ENCODE peak calls at places on chromosome 1, in six cellular contexts. B is HCT116, X is SK-N-SH, W is HepG2, F is GM12878, T is K562. U is an unnamed sample.

GRCh38 chr1:162721471-162721870 is 69.0 kb upstream of the HSD17B7 start:
- DNase-seq in B (no peak), W (no peak), X (no peak), T (no peak), F (no peak), U (no peak)

GRCh38 chr1:47696404-47696910 is 258.6 kb downstream of the FOXD2 start:
- DNase-seq in W (no peak), X (no peak), F (no peak), T (no peak), B (no peak), U (no peak)

GRCh38 chr1:107659961-107660360 is 305.0 kb downstream of the VAV3 start:
- DNase-seq in F (no peak), W (no peak), X (no peak), B (no peak), T (no peak), U (no peak)

GRCh38 chr1:94522304-94522703 is 19.3 kb downstream of the F3 start:
- DNase-seq in B (peak), F (no peak), W (no peak), T (peak), X (no peak), U (no peak)

GRCh38 chr1:173355281-173356031 is 121.7 kb upstream of the PRDX6 start:
- DNase-seq in W (no peak), F (peak), T (peak), X (no peak), B (no peak), U (no peak)

GRCh38 chr1:171740356-171740863 is 1.5 kb downstream of the VAMP4 start:
- DNase-seq in B (no peak), X (no peak), F (no peak), W (no peak), T (no peak), U (no peak)

GRCh38 chr1:161198206-161198876 is 513 bp downstream of the ADAMTS4 start:
- DNase-seq in B (no peak), T (peak), X (peak), W (peak), F (no peak), U (peak)

GRCh38 chr1:205667909-205668643 is 12.2 kb downstream of the SLC45A3 start:
- DNase-seq in B (no peak), X (no peak), T (no peak), W (no peak), F (no peak), U (no peak)

GRCh38 chr1:48917901-48918603 is 141.4 kb upstream of the BEND5 start:
- DNase-seq in W (peak), T (no peak), X (peak), F (no peak), B (no peak), U (no peak)

GRCh38 chr1:25642710-25643109 is 26.1 kb downstream of the MAN1C1 start:
- DNase-seq in F (peak), T (no peak), W (no peak), B (no peak), X (no peak), U (no peak)

GRCh38 chr1:155226910-155227260 is 18.4 kb downstream of the MTX1 start:
- DNase-seq in X (peak), F (no peak), T (peak), W (peak), B (no peak), U (no peak)

GRCh38 chr1:25103180-25103790 is 129.0 kb downstream of the SYF2 start:
- DNase-seq in B (no peak), F (no peak), X (peak), W (no peak), T (no peak), U (no peak)

GRCh38 chr1:192993426-192994085 is 65.6 kb downstream of the UCHL5 start:
- DNase-seq in W (no peak), B (no peak), X (no peak), F (no peak), T (no peak), U (no peak)

GRCh38 chr1:44103270-44104131 is 15.1 kb upstream of the KLF17 start:
- DNase-seq in W (peak), F (no peak), X (no peak), T (peak), B (peak), U (no peak)

GRCh38 chr1:243558556-243558955 is 291.5 kb downstream of the AKT3 start:
- DNase-seq in W (no peak), X (no peak), F (no peak), T (no peak), B (no peak), U (no peak)

GRCh38 chr1:110214454-110215404 is 4.6 kb downstream of the KCNC4 start:
- DNase-seq in F (no peak), T (no peak), X (peak), B (no peak), W (peak), U (no peak)

GRCh38 chr1:230977781-230978490 is 725 bp downstream of the TTC13 start:
- DNase-seq in X (no peak), F (no peak), W (peak), B (peak), T (peak), U (peak)

GRCh38 chr1:34441661-34442060 is 265.0 kb downstream of the C1orf94 start:
- DNase-seq in F (no peak), X (peak), B (no peak), T (no peak), W (no peak), U (no peak)

GRCh38 chr1:229003233-229004031 is 267.5 kb upstream of the RAB4A start:
- DNase-seq in T (no peak), F (no peak), X (no peak), B (no peak), W (peak), U (peak)

GRCh38 chr1:70840260-70840953 is 207.2 kb downstream of the PTGER3 start:
- DNase-seq in W (no peak), B (no peak), F (no peak), X (no peak), T (no peak), U (peak)

GRCh38 chr1:166080965-166081870 is 85.6 kb downstream of the FAM78B start:
- DNase-seq in W (no peak), F (no peak), X (no peak), B (no peak), T (no peak), U (no peak)

GRCh38 chr1:83761084-83761760 is 237.7 kb downstream of the TTLL7 start:
- DNase-seq in T (no peak), F (peak), X (no peak), W (no peak), B (no peak), U (no peak)

GRCh38 chr1:71783096-71783495 is 499.2 kb downstream of the NEGR1 start:
- DNase-seq in W (no peak), B (no peak), T (no peak), F (no peak), X (no peak), U (no peak)

GRCh38 chr1:30893776-30894507 is 14.6 kb downstream of the SDC3 start:
- DNase-seq in B (no peak), X (no peak), W (no peak), F (no peak), T (no peak), U (no peak)

GRCh38 chr1:23546897-23547596 is 12.3 kb downstream of the ID3 start:
- DNase-seq in F (no peak), T (no peak), W (no peak), B (no peak), X (no peak), U (no peak)

GRCh38 chr1:95582191-95582590 is 348.2 kb downstream of the RWDD3 start:
- DNase-seq in B (no peak), F (no peak), T (no peak), X (no peak), W (no peak), U (no peak)

GRCh38 chr1:156925154-156926010 is 5.0 kb downstream of the LRRC71 start:
- DNase-seq in B (no peak), F (no peak), X (no peak), T (no peak), W (no peak), U (no peak)

GRCh38 chr1:42117214-42117613 is 36.0 kb upstream of the GUCA2B start:
- DNase-seq in W (no peak), X (no peak), T (no peak), B (no peak), F (no peak), U (no peak)

GRCh38 chr1:216532399-216532798 is 109.2 kb upstream of the USH2A start:
- DNase-seq in T (no peak), X (no peak), W (no peak), B (no peak), F (no peak), U (no peak)

GRCh38 chr1:93143729-93144229 is 36.4 kb downstream of the TMED5 start:
- DNase-seq in T (no peak), F (no peak), B (no peak), W (no peak), X (no peak), U (no peak)

GRCh38 chr1:110880708-110881374 is 7.9 kb downstream of the CD53 start:
- DNase-seq in B (no peak), F (no peak), X (no peak), W (no peak), T (peak), U (no peak)

GRCh38 chr1:43961692-43962091 is 8.1 kb upstream of the DPH2 start:
- DNase-seq in T (no peak), W (no peak), X (no peak), B (no peak), F (no peak), U (no peak)

GRCh38 chr1:191256917-191257316 is 779.3 kb upstream of the BRINP3 start:
- DNase-seq in F (no peak), X (no peak), B (no peak), T (no peak), W (no peak), U (no peak)

GRCh38 chr1:168893359-168893791 is 164.4 kb upstream of the DPT start:
- DNase-seq in W (no peak), T (no peak), X (no peak), F (no peak), B (no peak), U (no peak)

GRCh38 chr1:115184951-115185331 is 95.6 kb upstream of the TSPAN2 start:
- DNase-seq in X (no peak), W (no peak), T (no peak), F (no peak), B (no peak), U (no peak)

GRCh38 chr1:115182012-115182715 is 92.9 kb upstream of the TSPAN2 start:
- DNase-seq in X (no peak), B (no peak), T (no peak), W (no peak), F (no peak), U (no peak)

GRCh38 chr1:115183711-115184259 is 94.5 kb upstream of the TSPAN2 start:
- DNase-seq in F (no peak), B (no peak), X (no peak), W (no peak), T (no peak), U (no peak)

GRCh38 chr1:115184260-115184950 is 95.1 kb upstream of the TSPAN2 start:
- DNase-seq in F (no peak), B (no peak), X (no peak), W (no peak), T (no peak), U (no peak)

GRCh38 chr1:115183158-115183557 is 93.9 kb upstream of the TSPAN2 start:
- DNase-seq in X (no peak), T (no peak), W (no peak), B (no peak), F (no peak), U (no peak)
- TF ChIP-seq JUND in X (no peak), T (no peak), W (no peak), B (no peak), F (no peak), U (no peak)

GRCh38 chr1:27098447-27099153 is 56.3 kb downstream of the SLC9A1 start:
- DNase-seq in X (no peak), B (no peak), W (peak), T (no peak), F (no peak), U (no peak)
- TF ChIP-seq JUND in X (no peak), B (no peak), W (no peak), T (no peak), F (no peak), U (no peak)

DNA sequence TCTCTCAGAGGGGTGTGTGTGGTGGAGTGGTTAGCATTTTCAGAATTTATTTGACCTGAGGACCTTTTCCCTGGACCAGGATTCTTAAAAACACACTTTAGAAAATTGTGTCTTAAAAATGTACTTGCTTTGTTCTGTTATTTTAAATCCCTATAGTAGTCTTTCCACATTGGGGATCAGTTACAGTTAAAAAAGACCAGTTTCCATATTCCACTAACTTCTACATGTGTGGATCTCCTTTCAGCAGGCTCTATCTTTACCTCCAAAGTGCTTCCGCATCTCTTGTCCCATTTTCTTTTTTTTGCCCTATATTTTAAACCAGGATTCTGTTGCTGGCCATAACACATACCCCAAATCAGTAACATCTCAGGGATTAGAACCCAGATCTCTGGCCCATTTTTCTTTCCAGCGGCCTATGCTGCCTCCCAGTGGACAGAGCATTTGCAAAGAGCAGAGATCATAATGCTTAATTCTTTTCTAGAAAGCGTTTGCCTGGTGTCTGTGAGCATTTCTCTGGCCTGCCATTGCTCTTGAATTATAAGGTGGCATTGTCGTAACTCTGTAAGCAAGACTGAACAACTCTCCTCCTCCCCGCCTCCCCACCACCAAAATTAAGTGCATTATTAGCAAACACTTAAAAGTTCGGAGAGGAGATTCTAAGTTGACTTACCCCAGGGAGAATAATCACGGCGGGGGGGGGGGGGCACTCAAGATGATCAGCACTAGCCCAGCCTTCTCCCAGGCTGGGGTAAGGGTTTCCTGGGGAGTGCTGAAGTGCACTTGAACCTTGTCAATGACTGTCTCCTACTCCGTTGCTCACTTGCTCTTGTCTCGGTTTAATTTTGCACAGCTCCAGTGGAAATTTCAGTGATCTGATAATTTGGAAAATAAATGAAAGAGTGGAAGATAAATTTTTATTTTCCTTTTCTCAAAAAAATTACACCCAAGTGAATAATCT is 58.9 kb downstream of the PBX1 start:
- DNase-seq in F (no peak), X (peak), T (peak), B (peak), W (peak), U (peak)
- TF ChIP-seq JUND in F (no peak), X (no peak), T (no peak), B (no peak), W (no peak), U (no peak)

GRCh38 chr1:21854090-21854750 is 42.2 kb downstream of the LDLRAD2 start:
- DNase-seq in X (no peak), W (no peak), F (no peak), T (no peak), B (no peak), U (no peak)
- TF ChIP-seq JUND in X (no peak), W (no peak), F (no peak), T (no peak), B (no peak), U (no peak)

GRCh38 chr1:104163912-104164476 is 414.3 kb downstream of the AMY1C start:
- DNase-seq in B (no peak), T (no peak), W (no peak), F (no peak), X (no peak), U (no peak)
- TF ChIP-seq JUND in B (no peak), T (no peak), W (no peak), F (no peak), X (no peak), U (no peak)

DNA sequence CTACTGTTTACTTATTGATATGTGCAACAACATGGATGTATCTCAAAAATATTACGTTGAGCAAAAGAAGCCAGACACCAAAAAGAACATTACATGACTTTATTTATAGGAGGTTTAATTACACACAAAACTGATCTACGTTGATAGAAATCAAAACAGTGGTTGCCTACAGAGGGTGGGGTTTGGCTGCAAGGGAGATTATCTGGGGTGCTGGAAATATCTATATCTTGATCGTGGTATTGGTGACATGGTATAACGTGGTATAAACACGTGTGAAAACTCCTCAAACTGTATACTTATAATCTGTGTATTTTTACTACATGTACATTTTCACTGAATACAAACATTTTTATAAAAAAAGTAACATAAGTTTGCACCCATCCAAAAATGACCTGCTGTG is 38.9 kb downstream of the S1PR1 start:
- DNase-seq in B (no peak), F (no peak), T (no peak), X (no peak), W (no peak), U (no peak)
- TF ChIP-seq JUND in B (no peak), F (no peak), T (no peak), X (no peak), W (no peak), U (no peak)